ENCODE peak calls at places on chromosomes 3 and 15, in six cellular contexts. E, L, R, I, V and Z are unnamed samples.

GRCh38 chr3:142040941-142041575 is 108.3 kb downstream of the TFDP2 start:
- DNase-seq in E (no peak), L (no peak), R (no peak), I (no peak), V (no peak), Z (no peak)

GRCh38 chr3:65873028-65873427 is 165.7 kb downstream of the MAGI1 start:
- DNase-seq in E (no peak), L (no peak), R (no peak), I (no peak), V (no peak), Z (no peak)

GRCh38 chr3:14274999-14275961 is 96.7 kb downstream of the LSM3 start:
- DNase-seq in E (no peak), L (peak; percentile 68), R (no peak), I (no peak), V (no peak), Z (peak; percentile 81)

GRCh38 chr3:170656293-170656692 is 70.4 kb upstream of the SLC7A14 start:
- DNase-seq in E (no peak), L (no peak), R (no peak), I (no peak), V (no peak), Z (no peak)

GRCh38 chr3:156760333-156760732 is 65.8 kb upstream of the LEKR1 start:
- DNase-seq in E (no peak), L (no peak), R (no peak), I (peak; percentile 26), V (no peak), Z (peak; percentile 58)

GRCh38 chr3:32881624-32882023 is 63.8 kb downstream of the TRIM71 start:
- DNase-seq in E (no peak), L (no peak), R (no peak), I (no peak), V (no peak), Z (no peak)

GRCh38 chr15:92158426-92158825 is 235.3 kb upstream of the ST8SIA2 start:
- DNase-seq in E (peak; percentile 2), L (peak; percentile 83), R (no peak), I (no peak), V (no peak), Z (peak; percentile 94)

GRCh38 chr15:47987908-47988532 is 132.8 kb upstream of the SLC24A5 start:
- DNase-seq in E (peak; percentile 70), L (no peak), R (peak; percentile 50), I (peak; percentile 76), V (no peak), Z (peak; percentile 86)

GRCh38 chr3:186870421-186871201 is 28.1 kb downstream of the ADIPOQ start:
- DNase-seq in E (no peak), L (no peak), R (no peak), I (no peak), V (no peak), Z (no peak)

GRCh38 chr3:182795383-182795782 is 2.1 kb downstream of the ATP11B start:
- DNase-seq in E (no peak), L (no peak), R (no peak), I (peak; percentile 38), V (no peak), Z (no peak)

GRCh38 chr15:41284425-41285177 is 47.8 kb downstream of the OIP5 start:
- DNase-seq in E (no peak), L (no peak), R (peak; percentile 4), I (peak; percentile 33), V (no peak), Z (peak; percentile 44)

GRCh38 chr15:29466292-29466691 is 196.7 kb upstream of the NSMCE3 start:
- DNase-seq in E (no peak), L (no peak), R (no peak), I (no peak), V (no peak), Z (no peak)

GRCh38 chr3:123778991-123779622 is 105.0 kb downstream of the MYLK start:
- DNase-seq in E (no peak), L (no peak), R (no peak), I (no peak), V (no peak), Z (no peak)

GRCh38 chr15:91307561-91307960 is 207.5 kb downstream of the SV2B start:
- DNase-seq in E (no peak), L (no peak), R (no peak), I (no peak), V (no peak), Z (peak; percentile 19)

GRCh38 chr15:69394556-69395282 is 19.4 kb upstream of the KIF23 start:
- DNase-seq in E (peak; percentile 64), L (peak; percentile 91), R (peak; percentile 77), I (peak; percentile 75), V (peak; percentile 67), Z (peak; percentile 82)

GRCh38 chr3:15332405-15333098 is at the start of gene SH3BP5:
- DNase-seq in E (peak; percentile 47), L (peak; percentile 81), R (peak; percentile 54), I (peak; percentile 66), V (no peak), Z (peak; percentile 89)
- H3K27ac ChIP-seq in E (peak within 1 kb of the TSS; percentile 38), L (no peak within 1 kb of the TSS), R (no peak within 1 kb of the TSS), I (no peak within 1 kb of the TSS), V (no peak within 1 kb of the TSS), Z (no peak within 1 kb of the TSS)

DNA sequence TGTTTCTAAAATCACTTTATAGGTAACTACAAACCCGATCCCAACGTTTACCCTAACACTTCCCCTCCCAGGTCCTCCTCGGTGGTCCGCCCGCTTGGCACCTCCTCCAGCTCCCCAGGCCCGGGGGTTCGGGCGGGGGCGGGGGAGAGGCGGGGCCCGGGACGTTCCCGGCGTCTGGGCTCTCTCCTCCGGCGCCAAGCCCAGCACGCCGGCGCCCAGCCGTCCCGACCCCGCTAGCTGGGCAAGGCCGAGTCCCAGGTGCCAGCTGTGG is 548 bp downstream of the CGGBP1 start:
- DNase-seq in E (no peak), L (no peak), R (no peak), I (no peak), V (no peak), Z (no peak)
- H3K18ac ChIP-seq in E (peak overlapping the region; percentile 26), L (no peak overlapping the region), R (peak overlapping the region; percentile 97), I (peak overlapping the region; percentile 89), V (no peak overlapping the region), Z (peak overlapping the region; percentile 75)

GRCh38 chr15:89320200-89320599 is 14.4 kb downstream of the POLG start:
- DNase-seq in E (no peak), L (no peak), R (no peak), I (no peak), V (no peak), Z (no peak)

GRCh38 chr15:89322822-89323221 is 11.8 kb downstream of the POLG start:
- DNase-seq in E (no peak), L (no peak), R (no peak), I (no peak), V (no peak), Z (no peak)

GRCh38 chr15:89321521-89322410 is 12.9 kb downstream of the POLG start:
- DNase-seq in E (no peak), L (no peak), R (no peak), I (no peak), V (no peak), Z (no peak)

GRCh38 chr15:89315375-89315929 is 19.2 kb downstream of the POLG start:
- DNase-seq in E (no peak), L (no peak), R (no peak), I (no peak), V (no peak), Z (no peak)

DNA sequence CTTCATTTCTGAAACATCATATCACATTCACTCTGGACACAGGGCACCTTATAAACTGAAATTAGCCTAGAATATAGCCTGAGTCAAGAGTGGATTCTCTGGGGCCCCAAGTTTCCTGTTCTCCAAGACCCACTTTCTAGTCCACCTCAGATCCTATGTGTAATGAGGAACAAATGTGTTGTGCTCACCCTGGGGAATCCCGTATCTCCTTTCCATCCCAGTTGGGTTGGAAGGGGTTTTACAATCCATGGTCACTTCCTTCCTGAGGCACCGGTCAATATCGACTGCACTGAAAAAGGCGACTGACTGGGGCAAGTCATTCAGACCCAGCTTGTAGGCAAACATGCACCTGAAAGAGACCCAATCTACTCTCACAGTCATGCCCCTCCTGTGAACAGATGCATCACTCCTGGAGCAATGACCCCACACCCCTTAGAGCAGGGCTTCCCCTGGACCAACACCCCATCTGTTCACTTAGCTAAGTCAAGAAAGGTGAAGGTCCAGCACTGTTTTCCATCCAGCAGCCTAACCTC is 17.4 kb downstream of the POLG start:
- DNase-seq in E (no peak), L (no peak), R (no peak), I (no peak), V (no peak), Z (no peak)
- H3K27ac ChIP-seq in E (no peak overlapping the region), L (no peak overlapping the region), R (no peak overlapping the region), I (no peak overlapping the region), V (no peak overlapping the region), Z (no peak overlapping the region)

GRCh38 chr3:177598110-177598833 is 401.0 kb upstream of the TBL1XR1 start:
- DNase-seq in E (no peak), L (no peak), R (no peak), I (no peak), V (no peak), Z (no peak)
- H3K18ac ChIP-seq in E (peak overlapping the region; percentile 49), L (no peak overlapping the region), R (no peak overlapping the region), I (no peak overlapping the region), V (no peak overlapping the region), Z (no peak overlapping the region)

GRCh38 chr15:81091889-81092558 is 42.0 kb upstream of the CFAP161 start:
- DNase-seq in E (peak; percentile 97), L (no peak), R (no peak), I (peak; percentile 57), V (no peak), Z (no peak)
- H3K27ac ChIP-seq in E (peak overlapping the region; percentile 1), L (no peak overlapping the region), R (no peak overlapping the region), I (no peak overlapping the region), V (no peak overlapping the region), Z (no peak overlapping the region)

DNA sequence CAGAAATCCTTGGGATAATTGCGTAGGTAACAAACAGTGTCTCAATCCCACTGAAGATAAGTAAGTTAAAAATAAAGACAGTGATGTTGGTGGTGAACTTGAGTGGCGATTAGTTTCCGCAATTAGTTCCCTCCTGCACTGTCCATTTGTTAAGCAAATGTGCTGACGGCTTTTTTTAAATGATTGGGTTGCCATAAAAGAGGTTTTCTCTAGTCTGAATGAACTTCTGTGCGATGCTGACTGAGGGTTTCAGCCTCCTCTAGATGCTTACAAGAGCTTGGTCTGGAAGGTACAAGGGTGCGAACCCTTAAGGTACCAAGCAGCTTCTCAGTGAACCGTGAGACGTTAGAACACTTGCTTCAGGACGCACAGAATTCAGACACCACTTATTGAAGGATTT is 746 bp downstream of the MCTP2 start:
- DNase-seq in E (no peak), L (no peak), R (no peak), I (peak; percentile 43), V (no peak), Z (no peak)
- H3K18ac ChIP-seq in E (no peak overlapping the region), L (no peak overlapping the region), R (no peak overlapping the region), I (peak overlapping the region; percentile 100), V (no peak overlapping the region), Z (no peak overlapping the region)

DNA sequence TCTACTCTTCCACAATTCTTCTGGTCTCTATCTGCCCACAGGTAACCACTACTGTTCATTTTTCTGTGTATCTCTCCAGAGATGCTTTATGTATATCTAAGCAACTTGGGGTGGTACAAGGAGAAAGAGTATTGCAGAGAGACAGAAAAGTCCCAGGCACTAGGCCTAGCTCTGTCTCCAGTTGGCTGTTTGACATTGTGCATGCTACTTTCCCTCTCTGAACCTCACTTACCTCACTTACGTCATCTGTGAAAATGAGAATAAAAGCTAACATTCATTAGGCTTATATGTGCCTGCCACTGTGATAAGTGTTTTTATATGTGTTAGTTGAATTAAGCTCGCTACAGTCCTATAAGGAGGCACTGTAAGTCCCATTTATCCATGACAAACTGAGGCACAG is 76.7 kb upstream of the RNU6-1 start:
- DNase-seq in E (no peak), L (no peak), R (no peak), I (no peak), V (no peak), Z (no peak)
- H3K27ac ChIP-seq in E (no peak overlapping the region), L (no peak overlapping the region), R (no peak overlapping the region), I (no peak overlapping the region), V (no peak overlapping the region), Z (no peak overlapping the region)